ENCODE peak calls at places on chromosomes 12 and 14, in eight cellular contexts. M, A, F, B, V, G, H and Y are unnamed samples.

GRCh38 chr12:113289361-113289760 is 45.5 kb downstream of the SLC8B1 start:
- DNase-seq in V (no peak), B (no peak), H (no peak), A (no peak), F (no peak), G (no peak), M (no peak), Y (no peak)

GRCh38 chr14:52025310-52025709 is 36.0 kb downstream of the RTRAF start:
- DNase-seq in H (no peak), A (no peak), V (no peak), F (no peak), G (no peak), B (no peak), M (no peak), Y (no peak)

GRCh38 chr12:28824193-28824846 is 324.8 kb upstream of the FAR2 start:
- DNase-seq in G (no peak), B (no peak), M (no peak), V (no peak), A (no peak), H (no peak), F (no peak), Y (no peak)

GRCh38 chr12:1646908-1647669 is 18.1 kb downstream of the WNT5B start:
- DNase-seq in V (no peak), H (no peak), G (peak), M (peak), A (no peak), F (no peak), B (no peak), Y (no peak)

GRCh38 chr12:26062006-26062405 is 62.8 kb downstream of the BHLHE41 start:
- DNase-seq in G (no peak), V (no peak), F (no peak), B (no peak), H (no peak), M (no peak), A (no peak), Y (no peak)

GRCh38 chr12:126198966-126199692 is 1133.9 kb downstream of the AACS start:
- DNase-seq in B (no peak), V (no peak), G (no peak), M (no peak), A (no peak), H (peak), F (no peak), Y (no peak)

GRCh38 chr12:109088818-109089217 is 4.5 kb downstream of the ALKBH2 start:
- DNase-seq in H (no peak), M (no peak), F (no peak), G (no peak), B (no peak), V (no peak), A (no peak), Y (no peak)

GRCh38 chr12:88628856-88629509 is 48.7 kb upstream of the KITLG start:
- DNase-seq in F (no peak), A (no peak), H (peak), B (no peak), V (no peak), G (no peak), M (no peak), Y (no peak)

GRCh38 chr14:71403673-71404072 is 496.4 kb downstream of the PCNX1 start:
- DNase-seq in A (no peak), V (no peak), H (no peak), M (no peak), B (no peak), F (peak), G (peak), Y (no peak)

GRCh38 chr12:92786045-92786444 is 83.3 kb downstream of the PLEKHG7 start:
- DNase-seq in B (no peak), V (no peak), A (no peak), G (no peak), M (no peak), H (no peak), F (no peak), Y (no peak)

GRCh38 chr12:4164591-4165558 is 108.7 kb upstream of the CCND2 start:
- DNase-seq in M (peak), G (peak), V (no peak), A (peak), F (no peak), B (no peak), H (peak), Y (peak)

GRCh38 chr12:4054643-4055042 is 181.4 kb upstream of the PARP11 start:
- DNase-seq in M (no peak), H (no peak), B (no peak), V (no peak), F (no peak), G (no peak), A (no peak), Y (no peak)

GRCh38 chr14:37588667-37588955 is 6.4 kb downstream of the FOXA1 start:
- DNase-seq in M (no peak), A (no peak), F (no peak), B (no peak), V (peak), H (no peak), G (no peak), Y (no peak)

GRCh38 chr14:77436042-77436441 is 12.7 kb upstream of the NOXRED1 start:
- DNase-seq in V (no peak), F (no peak), H (no peak), B (no peak), A (no peak), G (no peak), M (no peak), Y (no peak)

GRCh38 chr14:81161749-81162148 is 59.0 kb downstream of the GTF2A1 start:
- DNase-seq in M (no peak), A (no peak), G (no peak), V (no peak), F (no peak), B (no peak), H (no peak), Y (no peak)

GRCh38 chr12:108828774-108829173 is 28.6 kb downstream of the SSH1 start:
- DNase-seq in M (no peak), A (no peak), B (no peak), H (no peak), F (no peak), V (no peak), G (no peak), Y (no peak)

GRCh38 chr14:49946320-49947141 is 53.6 kb downstream of the ARF6 start:
- DNase-seq in A (no peak), M (no peak), F (peak), B (peak), H (peak), G (no peak), V (peak), Y (no peak)

GRCh38 chr12:105507311-105508035 is 177.0 kb downstream of the C12orf75 start:
- DNase-seq in M (no peak), V (no peak), B (no peak), H (no peak), A (no peak), F (no peak), G (no peak), Y (no peak)

GRCh38 chr12:113065126-113066007 is 8.8 kb downstream of the DTX1 start:
- DNase-seq in F (no peak), B (peak), H (no peak), M (no peak), G (peak), A (no peak), V (no peak), Y (no peak)

GRCh38 chr14:49586673-49587460 is 687 bp upstream of the RPS29 start:
- DNase-seq in A (peak), G (peak), H (no peak), F (peak), V (no peak), B (peak), M (no peak), Y (no peak)

GRCh38 chr12:108939594-108939993 is 59.7 kb downstream of the DAO start:
- DNase-seq in V (no peak), F (peak), B (peak), M (no peak), A (no peak), G (no peak), H (no peak), Y (no peak)

DNA sequence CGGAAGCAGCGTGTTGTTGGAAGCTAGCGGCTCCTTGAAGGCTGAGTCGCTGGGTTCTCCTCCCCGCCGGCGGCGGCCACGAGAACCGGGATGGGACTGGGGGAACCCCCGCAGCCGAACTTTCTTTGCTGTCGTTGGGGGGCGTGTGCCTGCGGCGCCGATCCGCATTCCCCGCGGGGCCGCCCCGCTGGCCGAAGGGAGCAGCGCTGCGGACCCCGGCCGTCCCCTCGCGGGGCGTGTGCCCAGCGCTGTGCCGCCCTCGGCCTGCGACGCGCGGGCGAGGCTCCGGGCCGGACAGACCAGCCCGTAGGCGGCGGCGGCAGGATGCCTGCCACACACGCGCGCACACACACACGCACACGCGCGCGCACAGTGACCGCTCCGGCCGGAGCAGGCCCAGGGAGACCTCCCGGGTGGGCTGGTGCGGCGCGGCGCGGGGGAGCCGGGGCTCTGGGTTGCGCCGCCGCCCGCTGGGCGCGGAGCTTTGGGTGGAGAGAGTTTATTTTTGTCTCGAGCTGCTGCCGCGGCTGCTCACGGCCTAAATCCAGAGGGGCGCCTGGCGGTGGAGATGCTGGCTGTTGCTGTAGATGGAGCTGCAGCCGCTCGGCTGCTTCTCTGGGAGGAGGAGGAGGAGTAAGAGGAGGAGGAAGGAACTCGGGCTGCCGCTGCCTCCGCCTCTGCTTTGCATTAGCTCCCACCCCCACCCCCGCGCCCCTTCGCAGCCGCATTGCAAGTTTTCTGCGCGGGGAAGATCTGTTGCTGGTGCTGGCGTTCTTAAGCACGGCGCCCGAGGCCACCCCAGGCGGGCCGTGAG is at the start of gene SAMD4A:
- DNase-seq in M (peak), A (peak), F (peak), B (peak), V (peak), H (peak), G (peak), Y (peak)
- TF ChIP-seq POLR2A in M (peak), A (peak), F (peak), B (peak), V (peak), H (no peak), G (no peak), Y (no peak)

GRCh38 chr12:121579190-121579791 is 1.5 kb downstream of the KDM2B start:
- DNase-seq in G (peak), V (peak), M (peak), F (no peak), H (peak), B (peak), A (peak), Y (peak)

GRCh38 chr12:121581681-121582439 is 1.0 kb upstream of the KDM2B start:
- DNase-seq in F (no peak), B (peak), H (peak), A (no peak), G (peak), M (no peak), V (no peak), Y (no peak)

GRCh38 chr12:121580959-121581680 is at the start of gene KDM2B:
- DNase-seq in A (peak), H (peak), B (peak), M (no peak), V (peak), F (no peak), G (peak), Y (no peak)

GRCh38 chr12:121579981-121580868 is 598 bp downstream of the KDM2B start:
- DNase-seq in A (peak), H (peak), M (peak), V (peak), F (peak), B (peak), G (peak), Y (no peak)

DNA sequence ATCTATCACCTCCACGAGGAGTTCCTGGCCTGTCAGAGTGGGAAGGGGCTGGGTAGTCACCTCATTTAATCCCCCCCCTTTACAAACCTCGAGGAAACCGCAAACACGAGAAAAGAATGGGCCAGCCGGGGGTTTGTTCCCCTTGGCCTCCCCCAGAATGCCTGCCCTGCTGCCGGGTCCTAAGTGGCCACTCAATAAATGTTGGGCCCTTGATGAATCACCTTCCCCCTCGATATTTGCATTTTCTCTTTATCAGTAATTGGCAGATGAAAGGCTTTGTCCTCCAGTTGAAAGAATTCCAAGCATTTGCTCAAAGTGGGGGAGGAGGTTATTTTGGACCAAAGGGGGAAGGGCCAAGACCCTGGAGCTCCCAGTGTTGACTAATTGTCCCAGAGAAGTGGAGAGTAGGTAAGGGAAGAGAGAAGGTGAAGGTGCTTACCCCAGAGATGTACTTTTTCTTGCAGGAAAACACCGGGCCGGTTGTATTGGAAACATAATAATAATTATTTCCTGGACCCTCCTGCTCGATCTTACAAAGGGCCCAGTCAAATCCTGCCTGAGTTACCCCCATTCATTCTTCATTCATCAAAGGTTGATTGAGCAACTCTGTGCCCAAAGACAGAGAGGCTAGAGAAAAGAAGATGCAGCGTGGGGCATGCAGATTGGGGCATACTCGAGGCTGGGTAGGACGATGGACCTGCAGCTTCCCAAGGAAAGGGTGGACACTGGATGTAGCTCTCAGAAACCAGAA is 1.9 kb upstream of the KDM2B start:
- DNase-seq in B (peak), M (no peak), A (no peak), V (no peak), G (no peak), H (no peak), F (no peak), Y (no peak)
- TF ChIP-seq POLR2A in B (no peak), M (no peak), A (no peak), V (no peak), G (no peak), H (no peak), F (no peak), Y (no peak)

GRCh38 chr12:6961278-6961694 is 9.2 kb downstream of the PHB2 start:
- DNase-seq in V (peak), G (peak), A (peak), F (no peak), H (peak), B (peak), M (peak), Y (no peak)
- TF ChIP-seq POLR2A in V (peak), G (no peak), A (no peak), F (no peak), H (no peak), B (no peak), M (no peak), Y (no peak)

GRCh38 chr14:63760014-63760413 is 32.1 kb upstream of the SGPP1 start:
- DNase-seq in A (no peak), F (no peak), B (no peak), H (no peak), V (no peak), G (no peak), M (no peak), Y (no peak)
- TF ChIP-seq POLR2A in A (no peak), F (no peak), B (no peak), H (no peak), V (no peak), G (no peak), M (no peak), Y (no peak)

DNA sequence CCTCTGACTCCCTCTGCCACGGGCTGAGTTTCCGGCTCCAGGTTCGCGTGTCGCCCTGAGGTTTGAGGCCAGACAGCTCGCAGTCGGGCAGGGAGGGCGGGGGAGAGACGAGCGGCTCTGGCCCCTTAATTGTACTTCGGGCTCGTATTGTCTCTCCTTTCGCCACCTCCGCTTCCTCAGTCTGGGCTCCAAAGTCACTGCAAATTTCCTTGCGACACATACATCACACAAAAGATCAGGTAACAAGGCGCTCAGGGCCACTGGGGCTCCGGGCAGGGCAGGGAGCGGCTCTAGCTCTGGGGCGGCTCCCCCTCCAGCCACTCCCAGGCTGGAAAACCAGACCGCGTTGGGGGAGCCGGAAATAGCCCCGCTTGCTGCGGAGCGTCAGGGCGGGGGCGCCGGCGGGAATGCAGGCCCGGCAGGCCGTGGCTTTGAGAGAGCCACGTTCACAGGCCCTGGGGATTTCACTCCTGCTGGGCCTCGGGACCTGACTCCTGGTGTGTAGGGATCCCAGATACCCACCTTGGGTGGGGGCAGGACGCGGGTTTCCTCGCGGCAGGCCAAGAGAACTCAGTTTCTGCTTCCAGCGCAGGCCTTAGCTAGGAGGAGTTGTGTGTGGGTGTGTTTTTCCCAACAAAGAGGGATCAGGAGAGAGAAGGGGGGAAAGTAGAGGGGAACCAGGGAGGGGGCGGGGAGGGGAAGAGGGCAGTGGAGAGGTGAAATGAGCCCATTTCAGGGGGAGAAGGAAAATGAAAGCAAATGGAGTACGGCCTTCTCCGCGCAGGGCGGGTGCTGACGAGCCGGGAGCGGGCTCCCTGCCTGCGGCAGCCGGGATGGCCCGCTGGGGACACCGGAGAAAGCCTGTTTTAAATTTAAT is 4.4 kb upstream of the HOXC9 start:
- DNase-seq in A (no peak), M (no peak), F (peak), H (peak), B (peak), G (no peak), V (no peak), Y (no peak)
- TF ChIP-seq POLR2A in A (no peak), M (no peak), F (peak), H (no peak), B (peak), G (no peak), V (no peak), Y (no peak)

DNA sequence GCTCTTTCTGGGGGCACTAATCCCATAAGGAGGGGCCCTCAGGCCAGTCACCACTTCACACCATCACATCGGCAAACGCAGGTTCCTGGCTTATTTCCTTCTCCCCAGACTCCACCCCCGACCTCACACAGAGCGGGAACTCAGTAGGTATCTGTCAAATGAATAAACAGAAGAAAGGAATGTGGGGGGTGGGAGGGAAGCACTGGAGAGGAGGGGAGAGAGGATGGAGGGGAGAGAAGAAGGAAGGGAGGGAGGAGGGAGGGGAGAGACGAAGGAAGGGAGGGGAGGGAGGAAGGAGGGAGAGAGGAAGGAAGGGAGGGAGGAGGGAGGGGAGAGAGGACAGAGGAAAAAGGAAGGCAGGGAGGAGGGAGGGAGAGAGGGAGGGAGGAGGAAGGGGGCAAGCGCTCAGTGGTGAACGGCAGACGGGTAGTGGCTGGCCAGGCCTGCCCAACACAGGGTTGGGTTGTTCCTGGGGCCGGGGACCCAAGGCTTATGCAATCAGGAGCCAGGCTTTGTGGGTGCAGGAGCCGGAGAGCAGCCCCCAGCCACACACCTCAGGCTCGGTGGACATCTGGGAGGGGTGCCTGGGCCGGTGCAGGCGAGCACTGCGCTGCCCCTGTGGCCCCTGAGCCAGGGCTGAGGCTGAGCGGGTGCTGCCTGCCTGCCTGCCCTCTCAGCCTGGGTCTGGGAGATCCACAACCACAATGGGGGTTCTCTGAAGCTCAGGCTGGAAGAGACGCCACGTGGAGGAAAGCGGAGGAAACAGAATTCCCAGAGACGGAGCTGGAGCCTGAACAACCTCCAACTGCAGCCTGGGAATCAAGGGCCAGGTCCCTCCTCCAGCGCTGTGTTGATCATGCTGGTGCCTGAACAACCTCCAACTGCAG is 52.5 kb upstream of the FBRSL1 start:
- DNase-seq in M (no peak), G (no peak), V (no peak), H (no peak), B (no peak), A (no peak), F (no peak), Y (no peak)
- TF ChIP-seq POLR2A in M (no peak), G (no peak), V (no peak), H (no peak), B (no peak), A (no peak), F (no peak), Y (no peak)